ENCODE peak calls at places on chromosomes 13 and 19, in six cellular contexts. L is amniotic stem cell, E is colonic mucosa, R is nucleus accumbens, T is RPMI7951, H is T-helper 17 cell. W is an unnamed sample.

GRCh38 chr13:93316848-93317247 is 90.2 kb downstream of the GPC6 start:
- DNase-seq in L (no peak), E (no peak), R (no peak), T (no peak), H (no peak), W (no peak)

GRCh38 chr13:104586010-104586746 is 1520.0 kb upstream of the SLC10A2 start:
- DNase-seq in L (no peak), E (peak), R (no peak), T (peak), H (no peak), W (no peak)

GRCh38 chr19:30784850-30785459 is 412.8 kb downstream of the ZNF536 start:
- DNase-seq in L (no peak), E (peak), R (no peak), T (peak), H (peak), W (peak)

GRCh38 chr19:55581145-55581827 is 638 bp upstream of the ZNF579 start:
- DNase-seq in L (no peak), E (peak), R (no peak), T (peak), H (no peak), W (no peak)

GRCh38 chr13:75365724-75366173 is 116.2 kb downstream of the TBC1D4 start:
- DNase-seq in L (peak), E (no peak), R (no peak), T (peak), H (no peak), W (no peak)

GRCh38 chr19:34336781-34337271 is 28.2 kb upstream of the GPI start:
- DNase-seq in L (peak), E (no peak), R (no peak), T (peak), H (no peak), W (peak)

GRCh38 chr13:33313504-33313903 is 27.9 kb upstream of the STARD13 start:
- DNase-seq in L (no peak), E (no peak), R (no peak), T (no peak), H (no peak), W (no peak)

GRCh38 chr13:20923272-20923671 is 20.7 kb upstream of the XPO4 start:
- DNase-seq in L (no peak), E (no peak), R (no peak), T (no peak), H (no peak), W (no peak)

GRCh38 chr13:95833713-95834112 is 156.8 kb downstream of the DNAJC3 start:
- DNase-seq in L (no peak), E (no peak), R (no peak), T (peak), H (no peak), W (no peak)

GRCh38 chr19:2034729-2035589 is 16.1 kb downstream of the MKNK2 start:
- DNase-seq in L (no peak), E (peak), R (no peak), T (no peak), H (peak), W (no peak)

GRCh38 chr13:20702945-20703784 is at the start of gene IL17D:
- DNase-seq in L (no peak), E (peak), R (no peak), T (no peak), H (peak), W (peak)

GRCh38 chr19:58085348-58085875 is 12.6 kb downstream of the ZSCAN18 start:
- DNase-seq in L (no peak), E (no peak), R (no peak), T (no peak), H (no peak), W (no peak)

GRCh38 chr13:62250501-62251175 is 835.0 kb upstream of the PCDH20 start:
- DNase-seq in L (no peak), E (no peak), R (no peak), T (no peak), H (no peak), W (no peak)

GRCh38 chr19:10135551-10136334 is 16.0 kb upstream of the EIF3G start:
- DNase-seq in L (no peak), E (no peak), R (no peak), T (no peak), H (no peak), W (no peak)

W was measured in head of caudate nucleus.